ENCODE peak calls at places on chromosomes 2 and 18, in eight cellular contexts. X, J, T, K, H, Z, L and V are unnamed samples.

GRCh38 chr2:132652501-132652900 is 17.5 kb downstream of the LYPD1 start:
- DNase-seq in X (no peak), J (no peak), T (peak), K (no peak), H (no peak), Z (no peak), L (no peak), V (no peak)

GRCh38 chr18:62372156-62372555 is 47.0 kb downstream of the TNFRSF11A start:
- DNase-seq in X (no peak), J (no peak), T (no peak), K (no peak), H (no peak), Z (no peak), L (no peak), V (no peak)

GRCh38 chr2:159124441-159124911 is 156.0 kb downstream of the TANC1 start:
- DNase-seq in X (no peak), J (no peak), T (peak), K (no peak), H (peak), Z (no peak), L (peak), V (no peak)

GRCh38 chr18:49055787-49056186 is 105.0 kb upstream of the SMAD7 start:
- DNase-seq in X (peak), J (no peak), T (peak), K (no peak), H (peak), Z (no peak), L (no peak), V (no peak)

GRCh38 chr2:71592181-71592711 is 138.9 kb downstream of the DYSF start:
- DNase-seq in X (no peak), J (no peak), T (peak), K (no peak), H (no peak), Z (peak), L (no peak), V (no peak)

GRCh38 chr2:37679072-37679695 is 7.7 kb upstream of the CDC42EP3 start:
- DNase-seq in X (no peak), J (no peak), T (no peak), K (no peak), H (no peak), Z (no peak), L (no peak), V (no peak)

GRCh38 chr2:231286964-231287363 is 88.5 kb downstream of the ARMC9 start:
- DNase-seq in X (no peak), J (no peak), T (no peak), K (no peak), H (no peak), Z (no peak), L (no peak), V (no peak)

GRCh38 chr2:230900336-230900995 is 24.6 kb downstream of the GPR55 start:
- DNase-seq in X (no peak), J (no peak), T (no peak), K (no peak), H (no peak), Z (no peak), L (no peak), V (no peak)

GRCh38 chr2:238168196-238168815 is 9.5 kb downstream of the ERFE start:
- DNase-seq in X (no peak), J (no peak), T (no peak), K (no peak), H (no peak), Z (no peak), L (no peak), V (no peak)

GRCh38 chr2:15782009-15782751 is 158.2 kb upstream of the MYCN start:
- DNase-seq in X (no peak), J (no peak), T (peak), K (no peak), H (peak), Z (no peak), L (no peak), V (no peak)

GRCh38 chr2:1598800-1599199 is 145.5 kb downstream of the PXDN start:
- DNase-seq in X (no peak), J (no peak), T (no peak), K (no peak), H (no peak), Z (no peak), L (no peak), V (no peak)

GRCh38 chr18:23689031-23689615 is at the start of gene LAMA3:
- DNase-seq in X (peak), J (peak), T (peak), K (no peak), H (peak), Z (no peak), L (no peak), V (no peak)

GRCh38 chr2:140454717-140455116 is 1674.5 kb upstream of the NXPH2 start:
- DNase-seq in X (no peak), J (no peak), T (no peak), K (no peak), H (peak), Z (no peak), L (peak), V (no peak)

GRCh38 chr18:14978962-14979535 is 231.1 kb downstream of the ANKRD30B start:
- DNase-seq in X (no peak), J (peak), T (no peak), K (no peak), H (peak), Z (peak), L (no peak), V (no peak)

GRCh38 chr2:179107737-179108136 is 57.8 kb upstream of the CCDC141 start:
- DNase-seq in X (no peak), J (no peak), T (peak), K (no peak), H (peak), Z (no peak), L (no peak), V (no peak)

GRCh38 chr2:29459445-29460179 is 344.4 kb downstream of the CLIP4 start:
- DNase-seq in X (no peak), J (no peak), T (no peak), K (no peak), H (peak), Z (no peak), L (no peak), V (no peak)

GRCh38 chr2:240593703-240594451 is 7.3 kb downstream of the CAPN10 start:
- DNase-seq in X (peak), J (no peak), T (no peak), K (peak), H (no peak), Z (no peak), L (no peak), V (no peak)

GRCh38 chr2:47519147-47519537 is 116.2 kb downstream of the MSH2 start:
- DNase-seq in X (no peak), J (no peak), T (no peak), K (no peak), H (no peak), Z (no peak), L (no peak), V (no peak)

GRCh38 chr2:214593723-214594122 is 182.9 kb downstream of the VWC2L start:
- DNase-seq in X (no peak), J (peak), T (peak), K (no peak), H (peak), Z (no peak), L (peak), V (no peak)

GRCh38 chr2:11998218-11998617 is 251.8 kb downstream of the LPIN1 start:
- DNase-seq in X (no peak), J (no peak), T (peak), K (peak), H (peak), Z (no peak), L (no peak), V (no peak)

GRCh38 chr2:163571423-163572102 is 164.2 kb downstream of the FIGN start:
- DNase-seq in X (no peak), J (no peak), T (no peak), K (no peak), H (no peak), Z (no peak), L (no peak), V (no peak)

GRCh38 chr18:50424877-50425690 is 50.2 kb downstream of the SKA1 start:
- DNase-seq in X (no peak), J (no peak), T (no peak), K (no peak), H (no peak), Z (no peak), L (no peak), V (no peak)

GRCh38 chr2:218010116-218010837 is 7.5 kb upstream of the TNS1 start:
- DNase-seq in X (peak), J (peak), T (peak), K (no peak), H (peak), Z (no peak), L (no peak), V (peak)

GRCh38 chr2:224584768-224585204 is 377 bp downstream of the CUL3 start:
- DNase-seq in X (peak), J (no peak), T (no peak), K (peak), H (peak), Z (peak), L (no peak), V (peak)

GRCh38 chr2:42909966-42910365 is 117.6 kb upstream of the HAAO start:
- DNase-seq in X (no peak), J (no peak), T (no peak), K (no peak), H (no peak), Z (no peak), L (no peak), V (no peak)

GRCh38 chr2:11634584-11634983 is 35.4 kb downstream of the NTSR2 start:
- DNase-seq in X (no peak), J (no peak), T (no peak), K (no peak), H (no peak), Z (no peak), L (no peak), V (no peak)

GRCh38 chr18:3015851-3016250 is 2.9 kb upstream of the LPIN2 start:
- DNase-seq in X (no peak), J (no peak), T (no peak), K (no peak), H (no peak), Z (no peak), L (no peak), V (no peak)

GRCh38 chr2:88626171-88627054 is 851 bp downstream of the EIF2AK3 start:
- DNase-seq in X (peak), J (peak), T (peak), K (peak), H (peak), Z (no peak), L (no peak), V (peak)

GRCh38 chr2:85795331-85796045 is 41.7 kb downstream of the ATOH8 start:
- DNase-seq in X (no peak), J (no peak), T (no peak), K (no peak), H (no peak), Z (no peak), L (no peak), V (no peak)

GRCh38 chr2:173448938-173449471 is 94.3 kb downstream of the CDCA7 start:
- DNase-seq in X (peak), J (peak), T (peak), K (peak), H (peak), Z (no peak), L (peak), V (peak)

GRCh38 chr2:1586946-1587840 is 157.1 kb downstream of the PXDN start:
- DNase-seq in X (peak), J (no peak), T (no peak), K (no peak), H (no peak), Z (no peak), L (no peak), V (no peak)

GRCh38 chr18:61949946-61950345 is 57.1 kb upstream of the RNF152 start:
- DNase-seq in X (no peak), J (no peak), T (peak), K (no peak), H (peak), Z (no peak), L (no peak), V (no peak)

GRCh38 chr2:181680055-181680936 is at the start of gene NEUROD1:
- DNase-seq in X (no peak), J (no peak), T (no peak), K (no peak), H (no peak), Z (no peak), L (no peak), V (no peak)

GRCh38 chr2:212387146-212387545 is 151.5 kb downstream of the ERBB4 start:
- DNase-seq in X (no peak), J (no peak), T (no peak), K (no peak), H (no peak), Z (no peak), L (no peak), V (no peak)

GRCh38 chr2:1997976-1998375 is 253.7 kb upstream of the PXDN start:
- DNase-seq in X (no peak), J (no peak), T (no peak), K (no peak), H (no peak), Z (no peak), L (no peak), V (no peak)

GRCh38 chr2:127320067-127320466 is 26.1 kb upstream of the ERCC3 start:
- DNase-seq in X (no peak), J (no peak), T (no peak), K (no peak), H (no peak), Z (no peak), L (no peak), V (no peak)

GRCh38 chr2:44759823-44760222 is 181.7 kb upstream of the SIX3 start:
- DNase-seq in X (no peak), J (no peak), T (no peak), K (no peak), H (peak), Z (no peak), L (no peak), V (no peak)

GRCh38 chr2:150355440-150355839 is 132.0 kb downstream of the RND3 start:
- DNase-seq in X (no peak), J (no peak), T (no peak), K (no peak), H (no peak), Z (no peak), L (no peak), V (no peak)

GRCh38 chr18:3281456-3282400 is 19.8 kb downstream of the MYL12B start:
- DNase-seq in X (no peak), J (peak), T (peak), K (no peak), H (peak), Z (no peak), L (peak), V (no peak)

GRCh38 chr2:101277111-101277510 is 24.4 kb downstream of the CNOT11 start:
- DNase-seq in X (no peak), J (no peak), T (no peak), K (no peak), H (peak), Z (no peak), L (no peak), V (no peak)

DNA sequence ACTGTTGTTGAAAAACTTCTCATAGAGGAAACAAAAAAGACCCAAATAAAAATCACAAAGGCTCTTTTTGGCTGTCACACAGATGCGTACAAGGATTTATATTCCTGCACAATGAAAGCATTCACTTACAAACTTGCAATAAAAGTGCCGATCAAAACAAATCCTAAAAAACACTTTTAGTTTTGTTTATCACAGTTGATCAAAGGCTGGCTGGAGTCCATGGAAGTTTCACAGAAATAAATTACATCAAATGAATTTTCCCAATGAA is 20.2 kb downstream of the FBXO15 start:
- DNase-seq in X (no peak), J (no peak), T (no peak), K (no peak), H (no peak), Z (no peak), L (no peak), V (no peak)
- H3K27ac ChIP-seq in X (no peak), J (no peak), T (no peak), K (no peak), H (no peak), Z (peak), L (no peak), V (no peak)

GRCh38 chr2:148930046-148930775 is 55.2 kb downstream of the KIF5C start:
- DNase-seq in X (no peak), J (no peak), T (no peak), K (no peak), H (peak), Z (no peak), L (no peak), V (no peak)

GRCh38 chr2:148928395-148928794 is 53.4 kb downstream of the KIF5C start:
- DNase-seq in X (no peak), J (no peak), T (no peak), K (no peak), H (no peak), Z (no peak), L (no peak), V (no peak)

GRCh38 chr2:148926291-148926961 is 51.4 kb downstream of the KIF5C start:
- DNase-seq in X (no peak), J (no peak), T (peak), K (peak), H (peak), Z (peak), L (peak), V (peak)

GRCh38 chr2:148922776-148923175 is 47.7 kb downstream of the KIF5C start:
- DNase-seq in X (no peak), J (no peak), T (no peak), K (no peak), H (no peak), Z (no peak), L (no peak), V (no peak)

DNA sequence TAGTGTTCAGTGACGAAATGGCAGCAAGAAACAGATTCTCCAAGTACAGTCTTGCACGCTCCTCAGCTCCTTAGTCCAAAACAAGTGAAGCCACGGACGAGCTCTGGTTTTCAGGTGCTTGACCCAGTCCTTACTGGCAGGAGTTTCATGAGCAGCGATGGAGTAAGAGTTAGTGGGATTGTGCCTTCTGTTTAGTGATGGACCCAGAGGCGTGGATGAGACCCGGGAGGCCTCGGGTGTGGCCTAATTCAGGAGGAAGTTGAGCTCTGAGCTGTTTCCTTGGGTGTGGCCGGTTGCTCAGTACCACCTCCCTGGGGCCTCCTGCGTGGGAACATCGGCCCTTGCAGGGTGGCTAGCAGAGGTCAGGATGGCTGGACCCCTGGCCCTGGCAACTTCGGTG is 52.0 kb downstream of the KIF5C start:
- DNase-seq in X (no peak), J (no peak), T (no peak), K (peak), H (no peak), Z (no peak), L (peak), V (peak)
- H3K27ac ChIP-seq in X (no peak), J (no peak), T (no peak), K (peak), H (no peak), Z (peak), L (peak), V (peak)

DNA sequence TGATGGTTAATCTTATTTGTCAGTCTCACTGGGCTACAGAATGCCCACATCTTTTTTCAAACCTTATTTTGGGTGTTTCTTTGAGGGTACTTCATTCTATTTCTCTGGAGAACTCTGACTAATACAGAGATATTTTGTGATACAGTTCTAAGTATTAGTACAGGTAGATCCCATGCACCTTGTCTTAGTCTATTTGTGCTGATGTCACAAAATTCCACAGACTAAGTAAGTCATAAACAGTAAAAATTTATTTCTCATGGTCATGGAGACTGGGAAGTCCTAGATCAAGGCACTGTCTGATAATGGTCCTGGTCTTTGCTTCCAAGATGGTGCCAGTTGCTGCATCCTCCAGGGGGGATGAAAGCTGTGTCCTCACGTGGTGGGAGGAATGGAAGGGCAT is 68.6 kb upstream of the EPHA4 start:
- DNase-seq in X (no peak), J (no peak), T (no peak), K (no peak), H (no peak), Z (no peak), L (no peak), V (no peak)
- H3K27ac ChIP-seq in X (no peak), J (no peak), T (no peak), K (no peak), H (no peak), Z (no peak), L (no peak), V (no peak)

DNA sequence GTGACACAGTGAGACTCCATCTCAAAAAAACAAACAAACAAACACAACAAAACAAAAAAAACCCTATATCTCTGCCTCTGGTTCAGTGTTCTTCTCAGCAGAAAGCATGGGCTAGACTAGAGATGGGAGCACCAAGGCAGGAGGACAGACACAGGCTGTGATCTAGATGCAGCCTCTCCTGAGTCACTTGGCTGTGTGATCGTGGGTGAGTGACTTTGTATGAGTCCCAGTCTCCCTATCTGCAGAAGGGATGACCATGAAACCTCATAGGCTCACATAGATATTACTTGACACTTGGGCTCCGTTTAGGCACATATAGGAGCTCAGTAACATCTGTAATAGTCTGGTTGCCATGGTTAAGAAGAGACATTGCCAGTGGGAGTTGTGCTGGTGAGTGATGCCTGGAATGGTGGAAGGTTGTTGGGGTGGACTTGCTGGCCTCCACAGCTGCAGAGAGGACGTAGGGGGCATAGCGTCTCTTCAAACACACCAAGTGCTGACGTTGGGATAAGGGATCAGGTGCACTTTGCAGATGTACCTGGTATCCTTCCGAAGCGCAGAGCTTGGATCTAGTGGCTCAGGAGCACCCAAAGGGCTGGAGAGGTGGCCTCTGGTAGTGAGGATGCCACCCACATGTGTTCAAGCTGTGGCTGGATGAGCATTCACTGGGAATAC is 318.9 kb upstream of the HS6ST1 start:
- DNase-seq in X (no peak), J (no peak), T (no peak), K (no peak), H (peak), Z (no peak), L (no peak), V (no peak)
- H3K27ac ChIP-seq in X (no peak), J (peak), T (peak), K (no peak), H (no peak), Z (peak), L (no peak), V (no peak)

DNA sequence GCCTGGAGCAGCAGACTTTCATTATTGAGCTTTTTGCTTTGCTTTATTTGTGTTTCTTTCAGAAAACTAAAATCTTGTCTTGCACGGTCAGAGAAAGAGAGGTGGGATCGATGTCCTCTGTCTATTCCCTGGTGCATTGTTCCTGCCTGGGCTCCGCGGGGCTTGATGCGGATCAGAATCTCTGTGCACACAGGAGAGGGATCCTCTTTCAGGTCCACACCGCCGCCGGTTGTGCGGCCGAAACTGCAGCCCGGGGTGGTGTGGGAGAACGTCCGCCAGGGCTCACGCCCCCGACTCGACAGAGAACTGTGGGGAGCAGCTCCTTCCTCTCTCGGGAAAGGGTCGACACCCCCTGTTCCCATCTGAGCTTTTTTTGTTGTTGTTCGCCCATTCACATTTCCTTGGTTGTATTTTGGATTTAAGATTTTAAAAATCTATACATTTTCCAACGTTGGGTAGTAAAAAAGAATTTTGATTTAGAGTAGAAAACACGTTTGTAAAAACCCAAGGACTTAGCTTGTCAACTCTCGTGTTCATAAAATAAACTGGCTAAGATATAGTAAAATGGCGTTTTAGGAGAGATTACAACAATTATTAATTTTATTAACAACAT is 23.6 kb upstream of the ZNF516 start:
- DNase-seq in X (peak), J (no peak), T (no peak), K (no peak), H (peak), Z (no peak), L (no peak), V (no peak)
- H3K27ac ChIP-seq in X (peak), J (peak), T (no peak), K (no peak), H (peak), Z (no peak), L (no peak), V (no peak)